ENCODE peak calls at places on chromosome 15, in nine cellular contexts. One of them, this sample, is unnamed.

GRCh38 chr15:74265046-74265639 is 29.0 kb downstream of the CCDC33 start:
- DNase-seq in C1 segment of cervical spinal cord: no peak
- DNase-seq in GM04504: peak
- DNase-seq in activated CD8-positive, alpha-beta memory T cell treated with anti-CD3 and anti-CD28 coated beads for 48 hours: no peak
- DNase-seq in body of pancreas: peak
- DNase-seq in left cardiac atrium: peak
- DNase-seq in NCI-H446 treated with DMSO at 0.1 percent for 48 hours: no peak
- DNase-seq in astrocyte of the cerebellum: peak
- DNase-seq in OCI-LY7: peak
- DNase-seq in this sample: no peak

GRCh38 chr15:56969265-56969895 is 50.9 kb downstream of the TCF12 start:
- DNase-seq in C1 segment of cervical spinal cord: no peak
- DNase-seq in GM04504: no peak
- DNase-seq in activated CD8-positive, alpha-beta memory T cell treated with anti-CD3 and anti-CD28 coated beads for 48 hours: no peak
- DNase-seq in body of pancreas: no peak
- DNase-seq in left cardiac atrium: no peak
- DNase-seq in NCI-H446 treated with DMSO at 0.1 percent for 48 hours: no peak
- DNase-seq in astrocyte of the cerebellum: no peak
- DNase-seq in OCI-LY7: no peak
- DNase-seq in this sample: no peak

GRCh38 chr15:74781673-74782595 is at the start of gene CSK:
- DNase-seq in C1 segment of cervical spinal cord: no peak
- DNase-seq in GM04504: no peak
- DNase-seq in activated CD8-positive, alpha-beta memory T cell treated with anti-CD3 and anti-CD28 coated beads for 48 hours: no peak
- DNase-seq in body of pancreas: peak
- DNase-seq in left cardiac atrium: peak
- DNase-seq in NCI-H446 treated with DMSO at 0.1 percent for 48 hours: no peak
- DNase-seq in astrocyte of the cerebellum: no peak
- DNase-seq in OCI-LY7: peak
- DNase-seq in this sample: peak

GRCh38 chr15:43517354-43518072 is at the start of gene MAP1A:
- DNase-seq in C1 segment of cervical spinal cord: peak
- DNase-seq in GM04504: no peak
- DNase-seq in activated CD8-positive, alpha-beta memory T cell treated with anti-CD3 and anti-CD28 coated beads for 48 hours: no peak
- DNase-seq in body of pancreas: peak
- DNase-seq in left cardiac atrium: peak
- DNase-seq in NCI-H446 treated with DMSO at 0.1 percent for 48 hours: peak
- DNase-seq in astrocyte of the cerebellum: peak
- DNase-seq in OCI-LY7: peak
- DNase-seq in this sample: no peak

GRCh38 chr15:90540768-90541167 is 11.0 kb downstream of the CRTC3 start:
- DNase-seq in C1 segment of cervical spinal cord: no peak
- DNase-seq in GM04504: no peak
- DNase-seq in activated CD8-positive, alpha-beta memory T cell treated with anti-CD3 and anti-CD28 coated beads for 48 hours: no peak
- DNase-seq in body of pancreas: no peak
- DNase-seq in left cardiac atrium: no peak
- DNase-seq in NCI-H446 treated with DMSO at 0.1 percent for 48 hours: no peak
- DNase-seq in astrocyte of the cerebellum: no peak
- DNase-seq in OCI-LY7: no peak
- DNase-seq in this sample: no peak

GRCh38 chr15:57578288-57578900 is 13.3 kb upstream of the MYZAP start:
- DNase-seq in C1 segment of cervical spinal cord: no peak
- DNase-seq in GM04504: no peak
- DNase-seq in activated CD8-positive, alpha-beta memory T cell treated with anti-CD3 and anti-CD28 coated beads for 48 hours: no peak
- DNase-seq in body of pancreas: no peak
- DNase-seq in left cardiac atrium: no peak
- DNase-seq in NCI-H446 treated with DMSO at 0.1 percent for 48 hours: no peak
- DNase-seq in astrocyte of the cerebellum: no peak
- DNase-seq in OCI-LY7: no peak
- DNase-seq in this sample: no peak

GRCh38 chr15:38406451-38406850 is 47.5 kb upstream of the FAM98B start:
- DNase-seq in C1 segment of cervical spinal cord: no peak
- DNase-seq in GM04504: no peak
- DNase-seq in activated CD8-positive, alpha-beta memory T cell treated with anti-CD3 and anti-CD28 coated beads for 48 hours: no peak
- DNase-seq in body of pancreas: no peak
- DNase-seq in left cardiac atrium: no peak
- DNase-seq in NCI-H446 treated with DMSO at 0.1 percent for 48 hours: no peak
- DNase-seq in astrocyte of the cerebellum: no peak
- DNase-seq in OCI-LY7: no peak
- DNase-seq in this sample: no peak

GRCh38 chr15:51576911-51577500 is 45.6 kb downstream of the DMXL2 start:
- DNase-seq in C1 segment of cervical spinal cord: no peak
- DNase-seq in GM04504: peak
- DNase-seq in activated CD8-positive, alpha-beta memory T cell treated with anti-CD3 and anti-CD28 coated beads for 48 hours: no peak
- DNase-seq in body of pancreas: no peak
- DNase-seq in left cardiac atrium: no peak
- DNase-seq in NCI-H446 treated with DMSO at 0.1 percent for 48 hours: no peak
- DNase-seq in astrocyte of the cerebellum: peak
- DNase-seq in OCI-LY7: no peak
- DNase-seq in this sample: no peak

GRCh38 chr15:33506781-33507180 is 196.0 kb downstream of the RYR3 start:
- DNase-seq in C1 segment of cervical spinal cord: no peak
- DNase-seq in GM04504: no peak
- DNase-seq in activated CD8-positive, alpha-beta memory T cell treated with anti-CD3 and anti-CD28 coated beads for 48 hours: no peak
- DNase-seq in body of pancreas: no peak
- DNase-seq in left cardiac atrium: no peak
- DNase-seq in NCI-H446 treated with DMSO at 0.1 percent for 48 hours: no peak
- DNase-seq in astrocyte of the cerebellum: no peak
- DNase-seq in OCI-LY7: no peak
- DNase-seq in this sample: no peak

GRCh38 chr15:74132681-74133070 is 2.3 kb downstream of the ISLR2 start:
- DNase-seq in C1 segment of cervical spinal cord: no peak
- DNase-seq in GM04504: no peak
- DNase-seq in activated CD8-positive, alpha-beta memory T cell treated with anti-CD3 and anti-CD28 coated beads for 48 hours: no peak
- DNase-seq in body of pancreas: no peak
- DNase-seq in left cardiac atrium: no peak
- DNase-seq in NCI-H446 treated with DMSO at 0.1 percent for 48 hours: no peak
- DNase-seq in astrocyte of the cerebellum: no peak
- DNase-seq in OCI-LY7: no peak
- DNase-seq in this sample: no peak

GRCh38 chr15:57118013-57118799 is 199.8 kb downstream of the TCF12 start:
- DNase-seq in C1 segment of cervical spinal cord: no peak
- DNase-seq in GM04504: no peak
- DNase-seq in activated CD8-positive, alpha-beta memory T cell treated with anti-CD3 and anti-CD28 coated beads for 48 hours: no peak
- DNase-seq in body of pancreas: no peak
- DNase-seq in left cardiac atrium: no peak
- DNase-seq in NCI-H446 treated with DMSO at 0.1 percent for 48 hours: peak
- DNase-seq in astrocyte of the cerebellum: no peak
- DNase-seq in OCI-LY7: no peak
- DNase-seq in this sample: no peak

GRCh38 chr15:62647195-62647865 is 395.2 kb upstream of the TPM1 start:
- DNase-seq in C1 segment of cervical spinal cord: no peak
- DNase-seq in GM04504: peak
- DNase-seq in activated CD8-positive, alpha-beta memory T cell treated with anti-CD3 and anti-CD28 coated beads for 48 hours: no peak
- DNase-seq in body of pancreas: peak
- DNase-seq in left cardiac atrium: peak
- DNase-seq in NCI-H446 treated with DMSO at 0.1 percent for 48 hours: no peak
- DNase-seq in astrocyte of the cerebellum: peak
- DNase-seq in OCI-LY7: no peak
- DNase-seq in this sample: no peak

GRCh38 chr15:101242999-101243336 is 8.9 kb downstream of the CHSY1 start:
- DNase-seq in C1 segment of cervical spinal cord: no peak
- DNase-seq in GM04504: no peak
- DNase-seq in activated CD8-positive, alpha-beta memory T cell treated with anti-CD3 and anti-CD28 coated beads for 48 hours: no peak
- DNase-seq in body of pancreas: no peak
- DNase-seq in left cardiac atrium: no peak
- DNase-seq in NCI-H446 treated with DMSO at 0.1 percent for 48 hours: no peak
- DNase-seq in astrocyte of the cerebellum: no peak
- DNase-seq in OCI-LY7: no peak
- DNase-seq in this sample: no peak

GRCh38 chr15:28086175-28086703 is 12.9 kb downstream of the OCA2 start:
- DNase-seq in C1 segment of cervical spinal cord: no peak
- DNase-seq in GM04504: peak
- DNase-seq in activated CD8-positive, alpha-beta memory T cell treated with anti-CD3 and anti-CD28 coated beads for 48 hours: no peak
- DNase-seq in body of pancreas: peak
- DNase-seq in left cardiac atrium: peak
- DNase-seq in NCI-H446 treated with DMSO at 0.1 percent for 48 hours: no peak
- DNase-seq in astrocyte of the cerebellum: peak
- DNase-seq in OCI-LY7: peak
- DNase-seq in this sample: peak

GRCh38 chr15:69626095-69627066 is 173.8 kb downstream of the RPLP1 start:
- DNase-seq in C1 segment of cervical spinal cord: no peak
- DNase-seq in GM04504: no peak
- DNase-seq in activated CD8-positive, alpha-beta memory T cell treated with anti-CD3 and anti-CD28 coated beads for 48 hours: no peak
- DNase-seq in body of pancreas: no peak
- DNase-seq in left cardiac atrium: no peak
- DNase-seq in NCI-H446 treated with DMSO at 0.1 percent for 48 hours: no peak
- DNase-seq in astrocyte of the cerebellum: no peak
- DNase-seq in OCI-LY7: no peak
- DNase-seq in this sample: peak

GRCh38 chr15:67006089-67007065 is 59.0 kb upstream of the SMAD3 start:
- DNase-seq in C1 segment of cervical spinal cord: no peak
- DNase-seq in GM04504: no peak
- DNase-seq in activated CD8-positive, alpha-beta memory T cell treated with anti-CD3 and anti-CD28 coated beads for 48 hours: no peak
- DNase-seq in body of pancreas: no peak
- DNase-seq in left cardiac atrium: no peak
- DNase-seq in NCI-H446 treated with DMSO at 0.1 percent for 48 hours: no peak
- DNase-seq in astrocyte of the cerebellum: no peak
- DNase-seq in OCI-LY7: no peak
- DNase-seq in this sample: no peak

GRCh38 chr15:100438570-100438969 is 90.2 kb downstream of the CERS3 start:
- DNase-seq in C1 segment of cervical spinal cord: no peak
- DNase-seq in GM04504: no peak
- DNase-seq in activated CD8-positive, alpha-beta memory T cell treated with anti-CD3 and anti-CD28 coated beads for 48 hours: no peak
- DNase-seq in body of pancreas: peak
- DNase-seq in left cardiac atrium: peak
- DNase-seq in NCI-H446 treated with DMSO at 0.1 percent for 48 hours: peak
- DNase-seq in astrocyte of the cerebellum: peak
- DNase-seq in OCI-LY7: peak
- DNase-seq in this sample: peak

GRCh38 chr15:44340410-44340809 is 51.9 kb downstream of the GOLM2 start:
- DNase-seq in C1 segment of cervical spinal cord: no peak
- DNase-seq in GM04504: peak
- DNase-seq in activated CD8-positive, alpha-beta memory T cell treated with anti-CD3 and anti-CD28 coated beads for 48 hours: no peak
- DNase-seq in body of pancreas: peak
- DNase-seq in left cardiac atrium: no peak
- DNase-seq in NCI-H446 treated with DMSO at 0.1 percent for 48 hours: no peak
- DNase-seq in astrocyte of the cerebellum: peak
- DNase-seq in OCI-LY7: no peak
- DNase-seq in this sample: no peak

GRCh38 chr15:33022629-33023028 is 171.9 kb downstream of the FMN1 start:
- DNase-seq in C1 segment of cervical spinal cord: no peak
- DNase-seq in GM04504: peak
- DNase-seq in activated CD8-positive, alpha-beta memory T cell treated with anti-CD3 and anti-CD28 coated beads for 48 hours: no peak
- DNase-seq in body of pancreas: peak
- DNase-seq in left cardiac atrium: peak
- DNase-seq in NCI-H446 treated with DMSO at 0.1 percent for 48 hours: no peak
- DNase-seq in astrocyte of the cerebellum: no peak
- DNase-seq in OCI-LY7: no peak
- DNase-seq in this sample: peak

GRCh38 chr15:79025201-79025600 is 65.4 kb downstream of the RASGRF1 start:
- DNase-seq in C1 segment of cervical spinal cord: no peak
- DNase-seq in GM04504: no peak
- DNase-seq in activated CD8-positive, alpha-beta memory T cell treated with anti-CD3 and anti-CD28 coated beads for 48 hours: no peak
- DNase-seq in body of pancreas: no peak
- DNase-seq in left cardiac atrium: no peak
- DNase-seq in NCI-H446 treated with DMSO at 0.1 percent for 48 hours: no peak
- DNase-seq in astrocyte of the cerebellum: no peak
- DNase-seq in OCI-LY7: peak
- DNase-seq in this sample: no peak

GRCh38 chr15:61480863-61481262 is 251.8 kb upstream of the RORA start:
- DNase-seq in C1 segment of cervical spinal cord: no peak
- DNase-seq in GM04504: no peak
- DNase-seq in activated CD8-positive, alpha-beta memory T cell treated with anti-CD3 and anti-CD28 coated beads for 48 hours: no peak
- DNase-seq in body of pancreas: no peak
- DNase-seq in left cardiac atrium: no peak
- DNase-seq in NCI-H446 treated with DMSO at 0.1 percent for 48 hours: no peak
- DNase-seq in astrocyte of the cerebellum: no peak
- DNase-seq in OCI-LY7: no peak
- DNase-seq in this sample: no peak

GRCh38 chr15:47523669-47524068 is 193.6 kb upstream of the SEMA6D start:
- DNase-seq in C1 segment of cervical spinal cord: no peak
- DNase-seq in GM04504: no peak
- DNase-seq in activated CD8-positive, alpha-beta memory T cell treated with anti-CD3 and anti-CD28 coated beads for 48 hours: no peak
- DNase-seq in body of pancreas: no peak
- DNase-seq in left cardiac atrium: no peak
- DNase-seq in NCI-H446 treated with DMSO at 0.1 percent for 48 hours: no peak
- DNase-seq in astrocyte of the cerebellum: peak
- DNase-seq in OCI-LY7: no peak
- DNase-seq in this sample: no peak

GRCh38 chr15:74322558-74323180 is 44.8 kb downstream of the CYP11A1 start:
- DNase-seq in C1 segment of cervical spinal cord: no peak
- DNase-seq in GM04504: no peak
- DNase-seq in activated CD8-positive, alpha-beta memory T cell treated with anti-CD3 and anti-CD28 coated beads for 48 hours: no peak
- DNase-seq in body of pancreas: peak
- DNase-seq in left cardiac atrium: peak
- DNase-seq in NCI-H446 treated with DMSO at 0.1 percent for 48 hours: peak
- DNase-seq in astrocyte of the cerebellum: no peak
- DNase-seq in OCI-LY7: peak
- DNase-seq in this sample: peak

GRCh38 chr15:36908991-36909390 is 191.4 kb downstream of the MEIS2 start:
- DNase-seq in C1 segment of cervical spinal cord: no peak
- DNase-seq in GM04504: no peak
- DNase-seq in activated CD8-positive, alpha-beta memory T cell treated with anti-CD3 and anti-CD28 coated beads for 48 hours: no peak
- DNase-seq in body of pancreas: no peak
- DNase-seq in left cardiac atrium: no peak
- DNase-seq in NCI-H446 treated with DMSO at 0.1 percent for 48 hours: no peak
- DNase-seq in astrocyte of the cerebellum: no peak
- DNase-seq in OCI-LY7: no peak
- DNase-seq in this sample: no peak

GRCh38 chr15:50187997-50188396 is 6.0 kb downstream of the SLC27A2 start:
- DNase-seq in C1 segment of cervical spinal cord: no peak
- DNase-seq in GM04504: no peak
- DNase-seq in activated CD8-positive, alpha-beta memory T cell treated with anti-CD3 and anti-CD28 coated beads for 48 hours: no peak
- DNase-seq in body of pancreas: no peak
- DNase-seq in left cardiac atrium: no peak
- DNase-seq in NCI-H446 treated with DMSO at 0.1 percent for 48 hours: no peak
- DNase-seq in astrocyte of the cerebellum: no peak
- DNase-seq in OCI-LY7: no peak
- DNase-seq in this sample: no peak

GRCh38 chr15:50883903-50884302 is 24.6 kb upstream of the AP4E1 start:
- DNase-seq in C1 segment of cervical spinal cord: no peak
- DNase-seq in GM04504: no peak
- DNase-seq in activated CD8-positive, alpha-beta memory T cell treated with anti-CD3 and anti-CD28 coated beads for 48 hours: no peak
- DNase-seq in body of pancreas: no peak
- DNase-seq in left cardiac atrium: no peak
- DNase-seq in NCI-H446 treated with DMSO at 0.1 percent for 48 hours: no peak
- DNase-seq in astrocyte of the cerebellum: no peak
- DNase-seq in OCI-LY7: peak
- DNase-seq in this sample: no peak

GRCh38 chr15:101561584-101561906 is 72.0 kb upstream of the PCSK6 start:
- DNase-seq in C1 segment of cervical spinal cord: no peak
- DNase-seq in GM04504: no peak
- DNase-seq in activated CD8-positive, alpha-beta memory T cell treated with anti-CD3 and anti-CD28 coated beads for 48 hours: no peak
- DNase-seq in body of pancreas: no peak
- DNase-seq in left cardiac atrium: no peak
- DNase-seq in NCI-H446 treated with DMSO at 0.1 percent for 48 hours: no peak
- DNase-seq in astrocyte of the cerebellum: no peak
- DNase-seq in OCI-LY7: no peak
- DNase-seq in this sample: peak

GRCh38 chr15:73081321-73081958 is 29.2 kb downstream of the NEO1 start:
- DNase-seq in C1 segment of cervical spinal cord: no peak
- DNase-seq in GM04504: peak
- DNase-seq in activated CD8-positive, alpha-beta memory T cell treated with anti-CD3 and anti-CD28 coated beads for 48 hours: peak
- DNase-seq in body of pancreas: peak
- DNase-seq in left cardiac atrium: no peak
- DNase-seq in NCI-H446 treated with DMSO at 0.1 percent for 48 hours: peak
- DNase-seq in astrocyte of the cerebellum: peak
- DNase-seq in OCI-LY7: peak
- DNase-seq in this sample: no peak

GRCh38 chr15:40379853-40380252 is 2.7 kb upstream of the KNSTRN start:
- DNase-seq in C1 segment of cervical spinal cord: no peak
- DNase-seq in GM04504: peak
- DNase-seq in activated CD8-positive, alpha-beta memory T cell treated with anti-CD3 and anti-CD28 coated beads for 48 hours: no peak
- DNase-seq in body of pancreas: peak
- DNase-seq in left cardiac atrium: peak
- DNase-seq in NCI-H446 treated with DMSO at 0.1 percent for 48 hours: no peak
- DNase-seq in astrocyte of the cerebellum: peak
- DNase-seq in OCI-LY7: no peak
- DNase-seq in this sample: peak

GRCh38 chr15:44883219-44883900 is 73.1 kb upstream of the TERB2 start:
- DNase-seq in C1 segment of cervical spinal cord: no peak
- DNase-seq in GM04504: no peak
- DNase-seq in activated CD8-positive, alpha-beta memory T cell treated with anti-CD3 and anti-CD28 coated beads for 48 hours: no peak
- DNase-seq in body of pancreas: no peak
- DNase-seq in left cardiac atrium: no peak
- DNase-seq in NCI-H446 treated with DMSO at 0.1 percent for 48 hours: no peak
- DNase-seq in astrocyte of the cerebellum: no peak
- DNase-seq in OCI-LY7: no peak
- DNase-seq in this sample: no peak

GRCh38 chr15:24039683-24040082 is 352.6 kb upstream of the NDN start:
- DNase-seq in C1 segment of cervical spinal cord: no peak
- DNase-seq in GM04504: no peak
- DNase-seq in activated CD8-positive, alpha-beta memory T cell treated with anti-CD3 and anti-CD28 coated beads for 48 hours: no peak
- DNase-seq in body of pancreas: no peak
- DNase-seq in left cardiac atrium: no peak
- DNase-seq in NCI-H446 treated with DMSO at 0.1 percent for 48 hours: no peak
- DNase-seq in astrocyte of the cerebellum: no peak
- DNase-seq in OCI-LY7: no peak
- DNase-seq in this sample: no peak